ENCODE peak calls at places on chromosome 7, in five cellular contexts. X is lower lobe of right lung, T is H9, V is psoas muscle, L is GM23338. G is an unnamed sample. For H3K27me3, the result is how much of the 10 kb centered on the place peaks cover.

GRCh38 chr7:47282790-47283496 is 299.0 kb downstream of the TNS3 start:
- DNase-seq in T (no peak), L (no peak), V (no peak), X (no peak), G (no peak)

GRCh38 chr7:6437251-6437650 is 10.5 kb downstream of the DAGLB start:
- DNase-seq in T (no peak), V (no peak), X (no peak), L (no peak), G (no peak)

GRCh38 chr7:17928055-17928454 is 12.2 kb downstream of the SNX13 start:
- DNase-seq in T (no peak), X (no peak), V (no peak), L (no peak), G (no peak)

GRCh38 chr7:90655566-90655965 is 59.4 kb downstream of the CDK14 start:
- DNase-seq in L (no peak), T (no peak), X (no peak), V (no peak), G (no peak)

GRCh38 chr7:74480861-74481417 is 27.2 kb downstream of the GTF2IRD1 start:
- DNase-seq in V (peak), X (peak), T (no peak), L (no peak), G (peak)

GRCh38 chr7:33774762-33775523 is 130.4 kb upstream of the BMPER start:
- DNase-seq in X (no peak), T (no peak), V (peak), L (no peak), G (peak)

GRCh38 chr7:100852048-100852872 is at the start of gene SLC12A9:
- DNase-seq in V (peak), L (peak), X (peak), T (peak), G (peak)

GRCh38 chr7:18352339-18353255 is 143.0 kb upstream of the HDAC9 start:
- DNase-seq in T (peak), X (no peak), L (peak), V (no peak), G (no peak)

GRCh38 chr7:6179620-6180343 is 92.6 kb downstream of the CYTH3 start:
- DNase-seq in L (no peak), T (no peak), X (no peak), V (no peak), G (peak)

GRCh38 chr7:16130127-16131110 is 290.9 kb downstream of the CRPPA start:
- DNase-seq in L (no peak), V (no peak), T (no peak), X (no peak), G (no peak)

GRCh38 chr7:86911703-86912102 is 147.8 kb downstream of the ELAPOR2 start:
- DNase-seq in T (no peak), V (no peak), X (no peak), L (peak), G (no peak)

GRCh38 chr7:27113991-27114866 is 11.7 kb upstream of the HOXA2 start:
- DNase-seq in T (no peak), X (no peak), V (peak), L (peak), G (peak)

GRCh38 chr7:133797818-133798485 is 329.2 kb upstream of the LRGUK start:
- DNase-seq in T (no peak), X (no peak), V (no peak), L (no peak), G (no peak)

GRCh38 chr7:36301914-36302771 is 87.5 kb upstream of the ANLN start:
- DNase-seq in V (no peak), T (no peak), X (no peak), L (no peak), G (no peak)

GRCh38 chr7:132996581-132997242 is 85.2 kb downstream of the CHCHD3 start:
- DNase-seq in T (no peak), V (no peak), X (no peak), L (peak), G (no peak)

GRCh38 chr7:101486056-101486763 is 123.5 kb downstream of the COL26A1 start:
- DNase-seq in L (peak), V (no peak), X (no peak), T (peak), G (no peak)

GRCh38 chr7:156005202-156005821 is 193.0 kb upstream of the SHH start:
- DNase-seq in L (no peak), X (no peak), V (no peak), T (peak), G (no peak)
- TF ChIP-seq CTCF in L (no peak), X (no peak), V (no peak), T (no peak), G (no peak)

GRCh38 chr7:35261476-35262285 is 7.8 kb upstream of the TBX20 start:
- DNase-seq in T (peak), X (no peak), L (peak), V (no peak), G (peak)

GRCh38 chr7:35260254-35260653 is 6.4 kb upstream of the TBX20 start:
- DNase-seq in V (no peak), T (no peak), X (no peak), L (peak), G (no peak)

GRCh38 chr7:35261041-35261440 is 7.1 kb upstream of the TBX20 start:
- DNase-seq in T (peak), V (no peak), X (no peak), L (peak), G (no peak)

GRCh38 chr7:35259555-35259954 is 5.7 kb upstream of the TBX20 start:
- DNase-seq in L (no peak), T (no peak), V (no peak), X (no peak), G (no peak)

DNA sequence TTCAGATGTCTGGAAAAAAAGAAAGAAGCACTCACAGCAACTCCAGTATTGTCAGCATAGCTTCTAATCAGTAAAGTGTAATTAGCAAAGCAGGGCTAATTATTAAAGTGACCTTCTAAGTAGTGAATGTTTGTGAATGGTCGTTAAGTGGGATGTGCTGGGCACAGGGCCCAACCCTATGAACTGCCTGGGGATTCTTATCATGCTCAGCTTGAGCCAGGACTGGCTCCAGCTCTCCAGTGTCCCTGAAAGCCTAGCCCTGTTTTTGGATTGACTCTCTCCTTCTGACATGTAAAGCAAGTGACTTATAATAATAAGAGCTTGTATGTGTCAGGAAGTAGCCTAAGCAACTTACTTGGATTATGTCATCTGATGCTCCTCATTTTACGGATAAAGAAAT is 9.5 kb upstream of the TBX20 start:
- DNase-seq in V (no peak), T (no peak), X (no peak), L (no peak), G (no peak)
- H3K27me3 ChIP-seq in V (half or more), T (under half), X (half or more), L (half or more), G (under half)

GRCh38 chr7:4682621-4683042 is 537 bp downstream of the FOXK1 start:
- DNase-seq in L (peak), V (peak), X (peak), T (peak), G (peak)

GRCh38 chr7:4681922-4682620 is at the start of gene FOXK1:
- DNase-seq in X (peak), L (peak), V (peak), T (peak), G (peak)

GRCh38 chr7:4684826-4685225 is 2.7 kb downstream of the FOXK1 start:
- DNase-seq in T (no peak), L (no peak), V (no peak), X (no peak), G (no peak)

GRCh38 chr7:4683043-4683883 is 1.2 kb downstream of the FOXK1 start:
- DNase-seq in L (no peak), T (no peak), X (peak), V (no peak), G (peak)

GRCh38 chr7:4683884-4684565 is 1.9 kb downstream of the FOXK1 start:
- DNase-seq in V (peak), T (no peak), L (no peak), X (peak), G (peak)
- TF ChIP-seq CTCF in V (no peak), T (peak), L (no peak), X (no peak), G (no peak)

GRCh38 chr7:151166629-151167196 is 781 bp downstream of the GBX1 start:
- DNase-seq in T (no peak), V (no peak), X (no peak), L (peak), G (no peak)
- H3K27me3 ChIP-seq in T (under half), V (under half), X (half or more), L (half or more), G (half or more)

DNA sequence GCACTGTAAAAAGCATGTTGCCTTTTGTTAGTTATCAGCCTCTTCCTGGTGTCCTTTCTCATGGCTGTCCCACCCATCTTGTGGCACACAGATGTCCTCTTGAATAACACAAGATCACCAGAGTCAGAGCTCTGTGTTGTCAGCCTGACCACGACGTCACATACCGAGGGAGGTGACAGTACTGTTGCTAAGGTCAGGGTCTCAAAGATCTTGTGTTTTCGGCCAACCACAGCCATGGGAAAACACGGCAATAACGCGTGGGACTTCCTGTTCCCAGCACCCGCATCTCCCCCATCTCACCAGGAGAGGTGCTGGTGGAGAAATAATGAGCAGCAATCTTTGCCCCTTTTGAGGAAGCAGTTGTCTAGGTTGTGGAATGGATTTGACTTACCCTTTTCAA is 40.4 kb downstream of the NPVF start:
- DNase-seq in T (no peak), X (no peak), L (peak), V (no peak), G (no peak)
- TF ChIP-seq CTCF in T (peak), X (no peak), L (peak), V (no peak), G (no peak)

GRCh38 chr7:79453558-79454324 is at the start of gene MAGI2:
- DNase-seq in L (peak), V (peak), X (peak), T (peak), G (peak)
- H3K27me3 ChIP-seq in L (half or more), V (under half), X (under half), T (under half), G (under half)

DNA sequence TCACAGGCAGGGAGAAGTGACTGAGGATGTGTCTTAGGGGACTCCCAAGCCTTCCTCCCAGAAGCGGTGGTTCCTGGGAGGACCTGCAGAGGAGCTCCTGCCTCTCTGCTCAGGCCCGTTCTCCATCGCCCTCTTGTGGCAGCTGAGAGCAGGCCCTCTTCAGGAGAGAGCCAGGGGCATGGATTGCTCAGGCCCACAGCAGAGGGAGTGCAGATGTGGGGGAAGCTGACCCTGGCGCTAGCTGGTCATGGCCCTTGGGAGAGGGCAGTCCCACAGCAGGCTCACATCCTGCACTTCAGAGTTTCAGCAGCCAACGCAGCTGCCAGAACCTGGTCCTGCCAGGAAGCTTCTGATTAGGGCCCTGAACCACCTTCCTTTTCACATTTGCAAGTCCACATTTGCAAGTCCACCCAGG is 94.8 kb upstream of the TARP start:
- DNase-seq in L (peak), X (peak), V (peak), T (peak), G (peak)
- TF ChIP-seq CTCF in L (peak), X (peak), V (peak), T (peak), G (no peak)

DNA sequence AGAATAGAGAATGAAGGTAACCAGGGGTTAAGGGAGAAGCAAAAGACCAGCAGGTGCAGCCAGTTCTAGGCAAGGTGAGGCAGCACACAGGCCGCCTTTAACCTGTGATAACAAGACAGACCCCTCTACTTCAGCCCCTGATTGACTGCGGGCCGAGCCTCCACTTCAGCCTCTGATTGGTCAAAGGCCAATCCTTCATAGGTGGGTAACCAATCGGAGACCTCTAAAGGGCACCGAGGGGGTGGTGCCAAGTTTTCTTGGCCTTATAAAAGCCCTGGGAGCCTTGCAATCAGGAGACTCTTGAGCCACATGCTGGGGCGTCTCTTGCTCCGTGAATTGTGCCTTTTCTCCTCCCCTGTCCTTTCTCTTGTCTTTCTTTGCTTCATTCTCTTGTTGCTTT is 98.8 kb downstream of the ELFN1 start:
- DNase-seq in X (no peak), V (no peak), L (peak), T (no peak), G (no peak)
- H3K27me3 ChIP-seq in X (under half), V (under half), L (under half), T (under half), G (under half)

GRCh38 chr7:70774895-70775527 is 356.9 kb upstream of the GALNT17 start:
- DNase-seq in L (no peak), X (no peak), T (no peak), V (no peak), G (no peak)

GRCh38 chr7:70775570-70776156 is 356.3 kb upstream of the GALNT17 start:
- DNase-seq in L (peak), X (no peak), T (no peak), V (no peak), G (no peak)

GRCh38 chr7:70766694-70767093 is 365.2 kb upstream of the GALNT17 start:
- DNase-seq in L (no peak), X (no peak), T (no peak), V (no peak), G (no peak)

GRCh38 chr7:70770154-70770553 is 361.8 kb upstream of the GALNT17 start:
- DNase-seq in X (no peak), L (no peak), T (no peak), V (no peak), G (no peak)

GRCh38 chr7:70771447-70771846 is 360.5 kb upstream of the GALNT17 start:
- DNase-seq in X (no peak), T (no peak), V (no peak), L (peak), G (no peak)
- TF ChIP-seq CTCF in X (no peak), T (peak), V (no peak), L (no peak), G (no peak)

GRCh38 chr7:29565186-29565540 is 1.5 kb downstream of the PRR15 start:
- DNase-seq in L (peak), V (no peak), T (no peak), X (no peak), G (no peak)

GRCh38 chr7:29561271-29561670 is 2.4 kb upstream of the PRR15 start:
- DNase-seq in L (no peak), T (no peak), X (no peak), V (no peak), G (no peak)

GRCh38 chr7:29563590-29564454 is at the start of gene PRR15:
- DNase-seq in T (peak), L (peak), V (peak), X (peak), G (peak)

GRCh38 chr7:29564455-29565185 is 985 bp downstream of the PRR15 start:
- DNase-seq in L (peak), V (peak), X (peak), T (peak), G (peak)

DNA sequence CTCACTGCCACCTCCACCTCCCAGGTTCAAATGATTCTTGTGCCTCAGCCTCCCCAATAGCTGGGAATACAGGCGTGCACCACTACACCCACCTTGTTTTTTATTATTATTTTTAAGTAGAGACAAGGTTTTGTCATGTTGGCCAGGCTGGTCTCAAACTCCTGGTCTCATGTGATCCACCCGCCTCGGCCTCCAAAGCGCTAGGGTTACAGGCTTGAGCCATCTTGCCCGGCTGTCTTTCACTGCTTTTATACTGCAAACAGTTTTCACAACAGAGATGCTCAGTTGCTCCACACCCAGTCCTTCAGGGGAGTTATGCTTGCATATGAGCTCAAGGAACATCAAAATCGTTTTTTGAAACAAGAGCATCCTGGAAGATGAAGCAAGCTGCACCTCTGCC is 1.3 kb upstream of the PRR15 start:
- DNase-seq in T (no peak), V (no peak), X (no peak), L (no peak), G (no peak)
- H3K27me3 ChIP-seq in T (under half), V (half or more), X (half or more), L (under half), G (under half)

G was measured in sigmoid colon.